ENCODE peak calls at places on chromosomes 3 and 15, in five cellular contexts. U is T-helper 1 cell, W is iris pigment epithelial cell, S is fibroblast of mammary gland, K is endothelial cell. M is an unnamed sample.

GRCh38 chr15:50798684-50799083 is 33.2 kb upstream of the SPPL2A start:
- DNase-seq in U (no peak), W (peak; percentile 47), S (peak; percentile 12), K (no peak), M (no peak)

GRCh38 chr3:127037021-127037400 is 54.1 kb downstream of the PLXNA1 start:
- DNase-seq in U (no peak), W (no peak), S (no peak), K (no peak), M (no peak)

GRCh38 chr3:103991461-103992115 is 1375.1 kb upstream of the ALCAM start:
- DNase-seq in U (no peak), W (peak; percentile 33), S (peak; percentile 3), K (peak; percentile 30), M (no peak)

GRCh38 chr3:110881069-110881468 is 190.5 kb upstream of the NECTIN3 start:
- DNase-seq in U (no peak), W (peak; percentile 60), S (peak; percentile 46), K (no peak), M (no peak)

GRCh38 chr3:195036203-195037016 is 234.5 kb downstream of the XXYLT1 start:
- DNase-seq in U (no peak), W (no peak), S (no peak), K (no peak), M (no peak)

GRCh38 chr15:40379374-40379773 is 3.1 kb upstream of the KNSTRN start:
- DNase-seq in U (no peak), W (no peak), S (no peak), K (no peak), M (no peak)

GRCh38 chr15:74038707-74039655 is 43.4 kb downstream of the GOLGA6A start:
- DNase-seq in U (no peak), W (no peak), S (peak; percentile 40), K (no peak), M (no peak)

GRCh38 chr15:92921215-92922131 is 21.3 kb downstream of the CHD2 start:
- DNase-seq in U (no peak), W (peak; percentile 74), S (peak; percentile 84), K (no peak), M (no peak)

GRCh38 chr3:38257583-38257982 is 8.0 kb upstream of the SLC22A13 start:
- DNase-seq in U (no peak), W (no peak), S (peak; percentile 8), K (no peak), M (no peak)